ENCODE peak calls at places on chromosome 16, in eight cellular contexts. Q is mammary epithelial cell, C is uterus, H is prostate gland, M is brain microvascular endothelial cell, O is SJSA1, U is lower leg skin, B is A549. P is an unnamed sample.

GRCh38 chr16:46736695-46737094 is 11.4 kb downstream of the MYLK3 start:
- DNase-seq in Q (no peak), C (no peak), H (no peak), M (no peak), O (no peak), U (no peak), B (no peak), P (no peak)

GRCh38 chr16:8187782-8188372 is 402.4 kb downstream of the TMEM114 start:
- DNase-seq in Q (no peak), C (no peak), H (no peak), M (no peak), O (no peak), U (no peak), B (no peak), P (no peak)

GRCh38 chr16:23500866-23501234 is 9.4 kb downstream of the GGA2 start:
- DNase-seq in Q (no peak), C (no peak), H (no peak), M (no peak), O (no peak), U (no peak), B (no peak), P (no peak)

GRCh38 chr16:4509420-4509819 is 29.2 kb downstream of the CDIP1 start:
- DNase-seq in Q (no peak), C (no peak), H (no peak), M (no peak), O (no peak), U (no peak), B (no peak), P (no peak)

GRCh38 chr16:24070851-24071250 is 185.3 kb upstream of the CACNG3 start:
- DNase-seq in Q (peak), C (no peak), H (no peak), M (peak), O (peak), U (no peak), B (peak), P (no peak)

GRCh38 chr16:81971853-81972252 is 39.4 kb downstream of the SDR42E1 start:
- DNase-seq in Q (no peak), C (no peak), H (no peak), M (no peak), O (no peak), U (no peak), B (no peak), P (no peak)

GRCh38 chr16:75420987-75421819 is 12.1 kb downstream of the CFDP1 start:
- DNase-seq in Q (peak), C (peak), H (peak), M (peak), O (no peak), U (peak), B (no peak), P (peak)

GRCh38 chr16:83586036-83586810 is 221.6 kb upstream of the HSBP1 start:
- DNase-seq in Q (no peak), C (no peak), H (no peak), M (no peak), O (no peak), U (no peak), B (no peak), P (no peak)

GRCh38 chr16:23286131-23286532 is 16.0 kb upstream of the SCNN1B start:
- DNase-seq in Q (peak), C (no peak), H (no peak), M (peak), O (no peak), U (no peak), B (no peak), P (no peak)

GRCh38 chr16:75552951-75553350 is 3.1 kb downstream of the TMEM231 start:
- DNase-seq in Q (no peak), C (no peak), H (no peak), M (no peak), O (no peak), U (no peak), B (no peak), P (no peak)

GRCh38 chr16:69443809-69444611 is 19.6 kb downstream of the CYB5B start:
- DNase-seq in Q (peak), C (peak), H (peak), M (peak), O (peak), U (peak), B (no peak), P (no peak)

GRCh38 chr16:69440236-69440635 is 15.8 kb downstream of the CYB5B start:
- DNase-seq in Q (no peak), C (no peak), H (no peak), M (no peak), O (no peak), U (no peak), B (no peak), P (no peak)

GRCh38 chr16:69448470-69449193 is 24.2 kb downstream of the CYB5B start:
- DNase-seq in Q (no peak), C (no peak), H (no peak), M (no peak), O (no peak), U (no peak), B (no peak), P (no peak)

GRCh38 chr16:69444873-69445517 is 20.6 kb downstream of the CYB5B start:
- DNase-seq in Q (no peak), C (no peak), H (no peak), M (no peak), O (peak), U (no peak), B (no peak), P (no peak)
- H3K4me3 ChIP-seq in Q (peak), C (peak), H (no peak), M (no peak), O (peak), U (no peak), B (peak), P (no peak)

DNA sequence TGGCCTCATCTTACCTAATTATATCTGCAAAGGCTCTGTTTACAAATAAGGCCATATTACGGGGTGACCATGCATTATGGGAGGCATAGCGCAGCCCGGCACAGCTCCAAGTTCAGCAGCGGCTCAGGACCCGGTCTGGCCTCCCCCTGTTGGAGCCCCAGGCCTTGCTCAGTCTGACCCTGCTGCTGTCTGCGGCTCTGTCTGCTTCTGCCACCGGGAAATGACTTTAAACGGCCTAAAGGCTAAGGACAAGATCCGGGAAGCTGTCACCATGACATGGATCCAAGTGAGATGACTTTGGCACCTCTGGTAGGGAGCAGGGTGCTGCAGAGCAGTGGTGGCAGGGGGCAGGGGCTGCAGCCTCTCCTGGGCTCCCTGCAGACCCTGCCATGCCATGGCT is 140.6 kb upstream of the GSE1 start:
- DNase-seq in Q (no peak), C (no peak), H (no peak), M (no peak), O (no peak), U (no peak), B (no peak), P (no peak)
- H3K4me3 ChIP-seq in Q (no peak), C (no peak), H (no peak), M (no peak), O (no peak), U (no peak), B (no peak), P (no peak)

DNA sequence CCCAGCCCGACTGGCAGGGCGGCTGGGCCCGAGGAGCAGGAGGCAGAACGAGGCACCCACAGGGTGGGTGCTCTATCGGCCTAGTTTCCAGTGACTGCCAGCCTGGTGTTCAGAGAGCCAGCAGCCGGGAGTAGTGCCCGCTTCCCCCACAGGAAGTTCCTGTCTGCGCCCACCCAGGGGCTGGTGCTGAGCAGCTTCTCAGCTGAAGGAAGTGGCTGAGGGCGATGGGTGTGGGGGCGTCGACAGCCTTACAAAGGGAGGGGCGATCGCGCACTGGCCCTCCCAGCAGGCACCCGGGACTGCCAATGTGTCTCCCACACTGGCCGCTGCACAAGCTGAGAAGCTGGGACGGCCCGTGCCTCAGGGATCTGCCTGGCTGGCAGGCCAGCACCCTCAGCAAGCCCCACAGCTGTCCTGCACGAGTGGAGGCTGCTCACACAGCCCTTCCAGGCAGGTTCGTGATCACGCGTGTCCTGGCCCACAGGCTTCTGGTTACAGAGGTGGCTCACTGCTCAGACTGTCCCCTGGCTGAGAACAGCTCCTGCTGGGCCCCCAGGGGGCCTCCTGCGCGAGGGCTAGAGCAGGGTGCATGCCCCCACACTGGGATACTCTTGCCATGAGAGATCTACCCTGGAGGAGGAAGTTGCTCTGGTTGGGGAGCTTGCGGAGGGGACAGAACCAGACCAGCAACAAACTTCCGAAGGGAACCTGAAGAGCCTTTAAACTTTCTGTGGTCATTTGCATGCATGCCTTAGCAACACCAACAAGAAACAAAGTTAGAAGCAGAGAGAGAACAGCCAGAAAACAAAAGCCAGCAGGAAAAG is 2.5 kb downstream of the RNF166 start:
- DNase-seq in Q (no peak), C (no peak), H (no peak), M (no peak), O (no peak), U (no peak), B (no peak), P (no peak)
- H3K4me3 ChIP-seq in Q (no peak), C (no peak), H (no peak), M (no peak), O (no peak), U (no peak), B (no peak), P (no peak)

DNA sequence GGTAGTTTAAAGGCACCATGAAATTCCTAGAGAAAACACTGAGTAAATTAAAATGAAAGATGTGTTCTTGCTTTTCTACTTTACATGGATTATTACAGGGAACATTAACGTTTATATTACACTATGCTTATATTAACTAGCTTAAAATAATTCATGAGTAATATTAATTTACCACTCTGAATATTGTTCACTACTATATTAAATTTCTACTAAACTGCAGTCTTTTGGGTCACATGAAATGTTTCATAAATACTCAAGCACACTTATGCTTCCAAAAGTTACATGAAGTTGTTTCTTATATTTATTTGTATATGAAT is 3.4 kb upstream of the MAP1LC3B start:
- DNase-seq in Q (no peak), C (no peak), H (no peak), M (no peak), O (no peak), U (no peak), B (no peak), P (no peak)
- H3K4me3 ChIP-seq in Q (no peak), C (no peak), H (no peak), M (peak), O (no peak), U (no peak), B (no peak), P (no peak)

GRCh38 chr16:29876578-29877249 is 13.7 kb upstream of the CDIPT start:
- DNase-seq in Q (no peak), C (no peak), H (no peak), M (no peak), O (no peak), U (no peak), B (no peak), P (no peak)
- H3K4me3 ChIP-seq in Q (no peak), C (no peak), H (no peak), M (peak), O (no peak), U (no peak), B (peak), P (peak)

DNA sequence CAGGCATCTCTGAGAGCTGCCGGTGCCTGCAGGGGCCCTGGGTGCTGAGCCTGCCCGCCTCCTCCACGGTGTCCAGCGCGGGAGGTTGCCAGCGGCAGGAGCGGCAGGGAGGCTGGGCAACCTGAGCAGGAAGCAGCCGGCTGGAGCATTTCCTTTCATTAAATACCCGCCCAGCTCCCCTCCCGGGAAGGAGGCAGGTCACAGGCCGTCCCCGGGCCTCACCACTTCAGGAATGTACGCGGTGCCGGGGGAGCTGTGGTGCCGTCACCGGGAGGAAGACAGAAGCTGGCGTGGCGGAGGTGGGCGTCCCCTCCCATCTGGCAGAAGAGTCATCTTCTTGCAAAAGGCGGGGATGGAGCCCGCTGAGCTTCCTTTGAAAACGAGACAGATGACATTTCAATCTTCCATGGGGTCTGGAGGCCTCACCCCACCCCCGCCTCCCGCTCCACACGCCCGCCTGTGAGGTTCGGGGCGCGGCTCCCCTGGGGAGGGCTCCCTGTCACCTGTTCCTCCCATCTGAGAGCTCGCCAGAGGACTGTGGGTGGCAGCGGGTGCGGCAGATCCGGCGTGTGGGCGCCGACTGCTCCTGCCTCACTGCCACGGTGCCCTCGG is 16.0 kb downstream of the SOX8 start:
- DNase-seq in Q (peak), C (peak), H (peak), M (no peak), O (peak), U (no peak), B (peak), P (peak)
- H3K4me3 ChIP-seq in Q (no peak), C (no peak), H (peak), M (no peak), O (no peak), U (no peak), B (peak), P (no peak)

DNA sequence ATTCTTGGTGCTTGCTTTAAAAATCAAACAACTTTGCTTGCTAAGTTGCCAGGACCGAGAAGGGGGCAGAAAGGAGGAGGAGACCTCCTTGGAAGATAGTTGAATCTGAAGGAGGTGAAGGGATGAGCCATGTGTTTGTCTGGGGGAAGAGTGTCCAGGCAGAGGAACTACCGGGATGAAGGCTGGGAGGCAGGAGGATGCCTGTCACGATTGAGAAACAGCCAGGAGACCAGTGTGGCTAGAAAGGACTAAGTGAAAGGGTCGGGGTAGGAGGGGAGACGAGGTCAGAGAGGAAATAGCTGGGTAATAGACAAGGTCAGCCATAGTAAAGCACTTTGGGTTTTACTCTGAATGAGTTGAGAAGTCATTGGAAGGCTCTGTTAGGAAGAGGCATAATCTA is 38.9 kb upstream of the CSNK2A2 start:
- DNase-seq in Q (no peak), C (no peak), H (no peak), M (no peak), O (no peak), U (no peak), B (no peak), P (no peak)
- H3K4me3 ChIP-seq in Q (no peak), C (no peak), H (no peak), M (no peak), O (no peak), U (no peak), B (no peak), P (no peak)

GRCh38 chr16:2585651-2586081 is 47.8 kb downstream of the PDPK1 start:
- DNase-seq in Q (no peak), C (no peak), H (no peak), M (no peak), O (no peak), U (no peak), B (no peak), P (no peak)
- H3K4me3 ChIP-seq in Q (no peak), C (no peak), H (no peak), M (no peak), O (no peak), U (no peak), B (no peak), P (no peak)